ENCODE peak calls at places on chromosomes 11 and 22, in four cellular contexts. G is activated CD8-positive, alpha-beta memory T cell treated with anti-CD3 and anti-CD28 coated beads for 1 hour; C is stimulated activated CD4-positive, alpha-beta T cell treated with anti-CD3 and anti-CD28 coated beads, Interleukin-12 subunit alpha, Interleukin-12 subunit beta, amount 100 ng/mL, for 4 hours; O is lung microvascular endothelial cell. T is an unnamed sample.

GRCh38 chr11:10540546-10540914 is 457 bp downstream of the RNF141 start:
- DNase-seq in C (no peak), O (peak), G (no peak), T (no peak)

GRCh38 chr11:110026823-110027626 is 66.2 kb upstream of the ZC3H12C start:
- DNase-seq in O (no peak), C (no peak), G (no peak), T (no peak)

GRCh38 chr11:60934790-60935605 is 10.7 kb downstream of the TMEM132A start:
- DNase-seq in C (no peak), G (no peak), O (no peak), T (no peak)

GRCh38 chr22:48957311-48957986 is 870.2 kb downstream of the BRD1 start:
- DNase-seq in G (no peak), O (no peak), C (no peak), T (no peak)

GRCh38 chr11:4072668-4073285 is 21.8 kb upstream of the RRM1 start:
- DNase-seq in G (no peak), C (no peak), O (peak), T (peak)

GRCh38 chr22:46272196-46272595 is 4.4 kb downstream of the TTC38 start:
- DNase-seq in C (no peak), O (no peak), G (no peak), T (no peak)

GRCh38 chr11:29310016-29310415 is 706.8 kb downstream of the KCNA4 start:
- DNase-seq in C (no peak), G (no peak), O (peak), T (peak)

GRCh38 chr11:330307-330693 is 9.6 kb upstream of the IFITM3 start:
- DNase-seq in O (no peak), C (no peak), G (no peak), T (no peak)

GRCh38 chr11:73143126-73143838 is 1.2 kb upstream of the FCHSD2 start:
- DNase-seq in C (no peak), O (peak), G (no peak), T (no peak)

GRCh38 chr11:104782377-104782754 is 115.9 kb downstream of the CASP12 start:
- DNase-seq in G (no peak), O (no peak), C (no peak), T (no peak)

GRCh38 chr11:62543680-62544444 is 2.7 kb downstream of the AHNAK start:
- DNase-seq in G (no peak), O (peak), C (no peak), T (no peak)

GRCh38 chr11:2592559-2593392 is 107.0 kb downstream of the KCNQ1OT1 start:
- DNase-seq in G (no peak), C (no peak), O (peak), T (no peak)

GRCh38 chr11:111665779-111666178 is 63.5 kb downstream of the SIK2 start:
- DNase-seq in G (no peak), O (peak), C (no peak), T (peak)

GRCh38 chr11:34850339-34850738 is 65.8 kb downstream of the APIP start:
- DNase-seq in O (no peak), G (no peak), C (no peak), T (no peak)

GRCh38 chr11:75815345-75815983 is 454 bp downstream of the UVRAG start:
- DNase-seq in G (peak), C (peak), O (peak), T (peak)

GRCh38 chr11:8096575-8096974 is 15.6 kb downstream of the TUB start:
- DNase-seq in O (no peak), G (no peak), C (no peak), T (no peak)

GRCh38 chr22:19480173-19480568 is 451 bp downstream of the CDC45 start:
- DNase-seq in C (no peak), O (no peak), G (no peak), T (no peak)

GRCh38 chr11:72851726-72852125 is 37.5 kb downstream of the ATG16L2 start:
- DNase-seq in O (no peak), G (no peak), C (no peak), T (no peak)

GRCh38 chr22:22199634-22200033 is 45.0 kb upstream of the VPREB1 start:
- DNase-seq in G (no peak), O (no peak), C (no peak), T (no peak)

GRCh38 chr22:38882972-38883622 is 11.1 kb upstream of the CBX6 start:
- DNase-seq in C (no peak), G (no peak), O (no peak), T (no peak)

T was measured in HFFc6.